ENCODE peak calls at places on chromosome 12, in four cellular contexts. W, R, Z and F are unnamed samples.

GRCh38 chr12:92075425-92075891 is 70.2 kb downstream of the BTG1 start:
- DNase-seq in W (no peak), R (no peak), Z (peak; percentile 64), F (no peak)

GRCh38 chr12:48351022-48351708 is 446 bp upstream of the ZNF641 start:
- DNase-seq in W (peak; percentile 67), R (peak; percentile 47), Z (peak; percentile 81), F (peak; percentile 40)

GRCh38 chr12:24996820-24997219 is 47.9 kb upstream of the BCAT1 start:
- DNase-seq in W (no peak), R (no peak), Z (no peak), F (no peak)

GRCh38 chr12:132264086-132265010 is 65.0 kb downstream of the GALNT9 start:
- DNase-seq in W (no peak), R (no peak), Z (no peak), F (no peak)

GRCh38 chr12:66713984-66714383 is 35.1 kb upstream of the GRIP1 start:
- DNase-seq in W (no peak), R (no peak), Z (no peak), F (no peak)

GRCh38 chr12:58847876-58848600 is 72.3 kb downstream of the LRIG3 start:
- DNase-seq in W (no peak), R (no peak), Z (no peak), F (no peak)

GRCh38 chr12:97075583-97076268 is 168.7 kb downstream of the NEDD1 start:
- DNase-seq in W (no peak), R (no peak), Z (no peak), F (no peak)

GRCh38 chr12:90915353-90915752 is 39.6 kb downstream of the CCER1 start:
- DNase-seq in W (no peak), R (no peak), Z (no peak), F (no peak)

GRCh38 chr12:6084969-6085450 is 39.5 kb downstream of the VWF start:
- DNase-seq in W (no peak), R (no peak), Z (no peak), F (no peak)

GRCh38 chr12:110934093-110934852 is 13.9 kb upstream of the MYL2 start:
- DNase-seq in W (no peak), R (peak; percentile 35), Z (no peak), F (peak; percentile 79)

GRCh38 chr12:131901431-131902331 is 7.3 kb downstream of the ULK1 start:
- DNase-seq in W (no peak), R (no peak), Z (no peak), F (no peak)

GRCh38 chr12:52659395-52659794 is 7.4 kb upstream of the KRT2 start:
- DNase-seq in W (no peak), R (no peak), Z (no peak), F (no peak)
- TF ChIP-seq ATF3 in W (no peak), R (no peak), Z (no peak), F (no peak)

GRCh38 chr12:122874081-122874480 is 21.8 kb downstream of the VPS37B start:
- DNase-seq in W (no peak), R (no peak), Z (no peak), F (no peak)
- TF ChIP-seq ATF3 in W (no peak), R (no peak), Z (no peak), F (no peak)

DNA sequence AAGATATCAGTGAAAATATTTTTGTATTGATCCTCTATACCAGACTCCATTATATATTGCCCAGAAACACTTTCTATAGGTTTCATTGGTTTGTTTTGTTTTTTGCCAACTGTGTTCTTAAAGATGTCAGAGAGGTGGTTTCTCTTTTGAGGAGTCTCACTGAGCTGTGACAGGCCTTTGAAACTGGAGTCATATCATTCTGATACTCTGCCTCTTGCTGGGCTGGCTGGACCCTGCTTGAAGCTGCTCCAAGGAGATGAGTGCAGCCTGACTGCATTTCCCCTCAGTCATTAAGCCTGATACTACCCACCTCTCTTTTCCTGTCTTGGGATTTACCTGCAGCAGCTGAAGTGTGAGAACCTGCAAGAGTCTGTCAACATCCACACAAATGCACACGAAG is 16.4 kb upstream of the TAS2R30 start:
- DNase-seq in W (no peak), R (no peak), Z (no peak), F (no peak)
- TF ChIP-seq ATF3 in W (no peak), R (no peak), Z (no peak), F (no peak)

DNA sequence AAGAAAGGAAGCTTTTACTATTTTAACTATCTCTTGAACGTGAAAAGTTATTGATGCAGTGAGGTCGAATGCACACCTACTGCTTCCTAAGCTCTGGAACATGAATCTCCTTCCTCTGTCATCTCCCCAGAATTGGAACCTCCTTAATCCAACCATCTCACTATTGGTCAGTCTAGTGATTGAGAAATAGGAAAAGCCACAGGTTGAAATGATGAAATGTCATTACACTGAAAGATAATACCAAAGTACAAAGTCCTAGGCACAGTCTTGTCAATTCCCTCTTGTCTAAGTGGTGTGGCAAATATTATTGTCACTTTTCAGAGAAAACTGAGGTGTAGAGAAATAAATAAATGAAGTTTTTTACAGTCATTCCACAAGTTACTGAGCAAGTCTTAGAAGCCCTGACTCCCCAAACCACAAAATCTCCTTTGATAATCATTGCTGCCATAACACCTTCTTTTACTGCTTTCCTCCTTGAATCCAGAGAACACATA is 19.5 kb upstream of the HIGD1C start:
- DNase-seq in W (no peak), R (peak; percentile 89), Z (no peak), F (no peak)
- TF ChIP-seq ATF3 in W (no peak), R (peak; percentile 63), Z (no peak), F (no peak)

DNA sequence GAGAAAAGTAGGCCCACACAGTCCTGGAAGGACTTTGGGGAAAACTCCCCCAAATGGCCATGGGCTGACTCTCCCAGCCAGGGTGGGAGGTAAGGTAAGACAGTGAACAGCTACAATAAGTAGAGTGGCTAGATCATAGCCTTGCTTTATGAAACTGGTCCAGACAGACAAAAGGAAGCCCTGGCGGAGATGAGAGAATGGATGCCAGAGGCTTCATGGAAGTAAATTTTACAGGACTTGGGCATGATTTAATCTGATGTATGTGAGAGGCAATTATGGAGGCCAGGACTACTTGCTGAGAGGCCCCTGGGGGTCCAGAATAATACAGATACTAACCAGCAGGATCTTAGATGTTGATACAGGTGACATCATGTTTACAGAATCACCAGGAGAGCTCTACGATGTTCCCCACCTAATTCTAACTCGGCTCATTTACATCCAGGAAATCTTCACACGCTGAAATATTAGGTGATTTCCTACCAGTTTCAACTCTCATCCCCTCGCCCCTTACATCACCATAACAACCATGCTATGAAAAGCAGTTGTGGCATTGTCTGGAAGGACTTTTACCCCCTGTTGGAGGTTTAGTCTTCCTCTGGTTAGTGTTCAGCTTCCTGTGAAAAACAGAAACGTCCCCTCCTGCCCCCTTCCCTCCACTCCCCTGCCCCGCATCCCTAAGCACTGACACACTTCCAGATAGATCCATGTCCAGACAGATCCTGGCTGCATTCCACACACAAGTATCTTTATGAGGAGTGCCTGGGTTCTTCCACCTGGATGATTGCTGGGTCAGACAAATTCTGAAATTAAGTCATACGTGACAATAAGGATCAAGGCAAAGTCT is 39.5 kb upstream of the NT5DC3 start:
- DNase-seq in W (no peak), R (no peak), Z (no peak), F (no peak)
- TF ChIP-seq ATF3 in W (no peak), R (no peak), Z (no peak), F (no peak)

DNA sequence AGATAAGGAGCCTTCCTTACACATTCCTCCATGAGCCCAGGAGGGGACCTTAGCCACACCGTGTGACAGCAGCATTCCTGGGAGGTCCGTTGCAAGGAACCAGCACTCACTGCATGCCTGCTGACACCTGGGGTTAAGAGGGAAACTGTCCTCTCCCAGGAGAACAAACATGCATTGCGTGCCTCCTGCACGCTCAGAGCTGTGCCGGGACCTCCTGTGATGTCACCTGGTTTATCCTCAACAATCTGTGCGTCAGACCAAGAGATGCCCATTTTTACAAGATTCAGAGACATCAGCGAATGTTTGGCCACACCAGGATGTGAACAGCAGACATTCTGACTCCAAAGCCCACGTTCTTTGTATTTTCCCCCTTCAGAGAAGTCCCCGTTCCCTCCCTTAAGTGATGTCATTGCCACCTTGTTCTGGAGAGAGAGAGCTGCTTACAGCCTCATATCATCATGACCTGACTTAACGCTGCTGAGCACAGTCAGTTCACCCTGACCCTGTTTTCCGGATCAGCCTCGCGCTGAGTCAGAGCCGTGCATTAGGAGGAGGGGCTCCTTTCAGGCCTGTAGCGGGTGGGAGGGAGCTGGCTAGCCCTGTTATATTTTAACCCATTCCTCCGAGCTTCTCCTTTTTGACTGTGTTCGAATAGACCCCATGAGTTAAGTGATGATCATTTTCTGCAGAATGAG is 36.2 kb downstream of the TMEM120B start:
- DNase-seq in W (no peak), R (peak; percentile 88), Z (peak; percentile 95), F (no peak)
- TF ChIP-seq ATF3 in W (no peak), R (no peak), Z (peak; percentile 74), F (no peak)

DNA sequence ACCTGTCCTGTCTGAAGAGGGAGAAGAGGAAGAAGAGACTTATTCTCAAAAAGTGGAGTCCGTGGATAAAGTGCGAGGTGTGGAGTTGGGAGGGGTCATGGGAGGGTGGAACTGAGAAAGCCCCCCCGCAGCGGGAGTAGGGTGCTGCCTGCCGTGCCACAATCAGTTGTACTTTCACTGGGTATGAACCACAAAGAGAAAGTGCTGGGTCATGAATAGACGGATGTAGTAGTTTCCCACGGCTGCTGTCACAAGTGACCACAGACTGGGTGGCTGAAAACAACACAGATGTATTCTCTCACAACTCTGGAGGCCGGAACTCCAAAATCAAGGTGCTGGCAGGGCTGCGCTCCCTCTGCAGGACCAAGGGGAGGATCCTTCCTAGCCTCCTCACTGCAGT is 5.5 kb downstream of the DNAH10 start:
- DNase-seq in W (no peak), R (no peak), Z (no peak), F (no peak)
- TF ChIP-seq ATF3 in W (no peak), R (no peak), Z (no peak), F (no peak)

DNA sequence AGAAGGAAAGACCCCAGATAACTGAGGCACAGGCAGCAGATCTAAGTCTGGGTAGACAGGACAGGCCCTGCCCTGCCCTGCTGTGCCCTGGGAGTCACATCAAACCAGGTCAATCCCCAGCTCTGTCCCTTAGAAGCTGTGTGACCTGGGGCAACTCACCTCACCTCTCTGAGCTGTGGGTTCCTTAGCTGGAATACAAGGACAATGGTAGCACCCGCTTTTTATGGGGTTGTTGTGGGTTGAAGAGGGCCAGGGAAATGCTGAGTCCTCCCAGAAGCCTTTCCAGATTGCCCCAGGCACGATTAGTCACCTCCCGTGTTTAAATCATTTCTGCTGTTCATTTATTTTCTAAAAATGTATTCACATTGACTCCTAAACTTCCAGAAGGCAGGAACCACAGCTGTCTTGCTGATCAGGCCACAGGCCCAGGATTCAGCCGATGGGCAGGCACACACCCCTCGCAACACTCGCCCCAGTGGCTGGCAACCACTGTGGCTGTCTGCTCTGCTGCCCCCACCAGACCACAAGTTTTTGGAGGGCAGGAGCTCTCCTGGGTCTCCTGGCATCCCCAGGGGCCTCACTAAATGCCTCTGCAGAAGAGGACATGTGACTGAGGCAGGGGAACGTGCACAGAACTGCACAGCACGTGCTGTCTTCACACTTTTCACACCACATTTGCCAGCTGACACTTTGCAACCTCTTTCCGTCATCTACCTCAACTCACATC is 3.0 kb downstream of the SELPLG start:
- DNase-seq in W (no peak), R (no peak), Z (peak; percentile 31), F (no peak)
- TF ChIP-seq ATF3 in W (no peak), R (no peak), Z (no peak), F (no peak)